ENCODE peak calls at places on chromosomes 7 and 10, in six cellular contexts. One of them, this sample, is unnamed.

GRCh38 chr10:84521015-84521414 is 192.6 kb downstream of the CCSER2 start:
- DNase-seq in non-pigmented ciliary epithelial cell: no peak
- DNase-seq in stomach: no peak
- DNase-seq in HCT116: no peak
- DNase-seq in choroid plexus epithelial cell: no peak
- DNase-seq in fibroblast of gingiva: no peak
- DNase-seq in this sample: no peak

GRCh38 chr7:101398631-101399289 is 36.1 kb downstream of the COL26A1 start:
- DNase-seq in fibroblast of gingiva: no peak
- DNase-seq in non-pigmented ciliary epithelial cell: no peak
- DNase-seq in choroid plexus epithelial cell: no peak
- DNase-seq in HCT116: no peak
- DNase-seq in stomach: no peak
- DNase-seq in this sample: no peak

GRCh38 chr7:105306160-105306784 is 82.4 kb downstream of the SRPK2 start:
- DNase-seq in HCT116: no peak
- DNase-seq in choroid plexus epithelial cell: peak
- DNase-seq in fibroblast of gingiva: no peak
- DNase-seq in stomach: no peak
- DNase-seq in non-pigmented ciliary epithelial cell: no peak
- DNase-seq in this sample: no peak

GRCh38 chr10:3757638-3758490 is 27.1 kb downstream of the KLF6 start:
- DNase-seq in HCT116: no peak
- DNase-seq in choroid plexus epithelial cell: peak
- DNase-seq in stomach: no peak
- DNase-seq in fibroblast of gingiva: no peak
- DNase-seq in non-pigmented ciliary epithelial cell: no peak
- DNase-seq in this sample: no peak

GRCh38 chr10:22837771-22838170 is 90.1 kb upstream of the ARMC3 start:
- DNase-seq in stomach: no peak
- DNase-seq in fibroblast of gingiva: no peak
- DNase-seq in HCT116: no peak
- DNase-seq in non-pigmented ciliary epithelial cell: no peak
- DNase-seq in choroid plexus epithelial cell: no peak
- DNase-seq in this sample: no peak

GRCh38 chr7:135238112-135238744 is 4.6 kb downstream of the STRA8 start:
- DNase-seq in fibroblast of gingiva: no peak
- DNase-seq in non-pigmented ciliary epithelial cell: no peak
- DNase-seq in stomach: no peak
- DNase-seq in choroid plexus epithelial cell: no peak
- DNase-seq in HCT116: peak
- DNase-seq in this sample: no peak

GRCh38 chr7:20352573-20353304 is 22.0 kb downstream of the ITGB8 start:
- DNase-seq in stomach: no peak
- DNase-seq in HCT116: peak
- DNase-seq in non-pigmented ciliary epithelial cell: no peak
- DNase-seq in fibroblast of gingiva: peak
- DNase-seq in choroid plexus epithelial cell: no peak
- DNase-seq in this sample: no peak

GRCh38 chr10:120824864-120825263 is 26.3 kb upstream of the WDR11 start:
- DNase-seq in HCT116: peak
- DNase-seq in fibroblast of gingiva: no peak
- DNase-seq in non-pigmented ciliary epithelial cell: no peak
- DNase-seq in stomach: no peak
- DNase-seq in choroid plexus epithelial cell: peak
- DNase-seq in this sample: no peak

GRCh38 chr7:21108182-21108581 is 319.7 kb upstream of the SP4 start:
- DNase-seq in choroid plexus epithelial cell: no peak
- DNase-seq in non-pigmented ciliary epithelial cell: no peak
- DNase-seq in stomach: peak
- DNase-seq in HCT116: no peak
- DNase-seq in fibroblast of gingiva: no peak
- DNase-seq in this sample: no peak

GRCh38 chr7:74625446-74625845 is 32.1 kb upstream of the GTF2I start:
- DNase-seq in fibroblast of gingiva: peak
- DNase-seq in non-pigmented ciliary epithelial cell: no peak
- DNase-seq in choroid plexus epithelial cell: peak
- DNase-seq in stomach: no peak
- DNase-seq in HCT116: no peak
- DNase-seq in this sample: no peak

GRCh38 chr7:149048805-149049204 is 20.5 kb upstream of the PDIA4 start:
- DNase-seq in choroid plexus epithelial cell: no peak
- DNase-seq in fibroblast of gingiva: no peak
- DNase-seq in non-pigmented ciliary epithelial cell: no peak
- DNase-seq in HCT116: no peak
- DNase-seq in stomach: no peak
- DNase-seq in this sample: no peak

GRCh38 chr10:49519717-49520116 is 19.2 kb downstream of the ERCC6 start:
- DNase-seq in non-pigmented ciliary epithelial cell: no peak
- DNase-seq in stomach: no peak
- DNase-seq in fibroblast of gingiva: no peak
- DNase-seq in HCT116: no peak
- DNase-seq in choroid plexus epithelial cell: no peak
- DNase-seq in this sample: no peak

GRCh38 chr7:111788426-111788825 is 226.1 kb upstream of the IMMP2L start:
- DNase-seq in non-pigmented ciliary epithelial cell: no peak
- DNase-seq in stomach: no peak
- DNase-seq in HCT116: no peak
- DNase-seq in fibroblast of gingiva: no peak
- DNase-seq in choroid plexus epithelial cell: peak
- DNase-seq in this sample: no peak

GRCh38 chr10:78456649-78457400 is 423.2 kb downstream of the RPS24 start:
- DNase-seq in non-pigmented ciliary epithelial cell: no peak
- DNase-seq in fibroblast of gingiva: no peak
- DNase-seq in HCT116: no peak
- DNase-seq in choroid plexus epithelial cell: no peak
- DNase-seq in stomach: no peak
- DNase-seq in this sample: no peak

GRCh38 chr7:50393547-50394252 is 56.5 kb downstream of the FIGNL1 start:
- DNase-seq in stomach: no peak
- DNase-seq in non-pigmented ciliary epithelial cell: no peak
- DNase-seq in choroid plexus epithelial cell: no peak
- DNase-seq in HCT116: no peak
- DNase-seq in fibroblast of gingiva: no peak
- DNase-seq in this sample: no peak

GRCh38 chr10:129277080-129277479 is 190.0 kb upstream of the MGMT start:
- DNase-seq in non-pigmented ciliary epithelial cell: no peak
- DNase-seq in fibroblast of gingiva: no peak
- DNase-seq in stomach: no peak
- DNase-seq in HCT116: no peak
- DNase-seq in choroid plexus epithelial cell: no peak
- DNase-seq in this sample: no peak

GRCh38 chr10:23656735-23657134 is 217.9 kb downstream of the OTUD1 start:
- DNase-seq in fibroblast of gingiva: no peak
- DNase-seq in non-pigmented ciliary epithelial cell: no peak
- DNase-seq in HCT116: no peak
- DNase-seq in choroid plexus epithelial cell: no peak
- DNase-seq in stomach: no peak
- DNase-seq in this sample: no peak

GRCh38 chr10:84159076-84159475 is 14.5 kb upstream of the GPR15LG start:
- DNase-seq in choroid plexus epithelial cell: no peak
- DNase-seq in HCT116: no peak
- DNase-seq in fibroblast of gingiva: no peak
- DNase-seq in non-pigmented ciliary epithelial cell: no peak
- DNase-seq in stomach: no peak
- DNase-seq in this sample: no peak

GRCh38 chr10:107398115-107398514 is 233.6 kb upstream of the SORCS1 start:
- DNase-seq in HCT116: no peak
- DNase-seq in stomach: no peak
- DNase-seq in non-pigmented ciliary epithelial cell: no peak
- DNase-seq in fibroblast of gingiva: no peak
- DNase-seq in choroid plexus epithelial cell: no peak
- DNase-seq in this sample: no peak

GRCh38 chr7:43618073-43618472 is 35.2 kb downstream of the STK17A start:
- DNase-seq in stomach: no peak
- DNase-seq in fibroblast of gingiva: no peak
- DNase-seq in choroid plexus epithelial cell: no peak
- DNase-seq in HCT116: no peak
- DNase-seq in non-pigmented ciliary epithelial cell: no peak
- DNase-seq in this sample: no peak